ENCODE peak calls at places on chromosomes 13 and 19, in six cellular contexts. One of them, this sample, is unnamed.

GRCh38 chr13:51221674-51222509 is at the start of gene FAM124A:
- DNase-seq in transverse colon: peak; percentile 53
- DNase-seq in Peyer's patch: peak; percentile 61
- DNase-seq in Caco-2: no peak
- DNase-seq in A549: peak; percentile 11
- DNase-seq in AG04450: no peak
- DNase-seq in this sample: peak; percentile 21

GRCh38 chr13:110759710-110760109 is 46.2 kb downstream of the ING1 start:
- DNase-seq in Caco-2: no peak
- DNase-seq in A549: no peak
- DNase-seq in transverse colon: no peak
- DNase-seq in Peyer's patch: no peak
- DNase-seq in AG04450: no peak
- DNase-seq in this sample: no peak

GRCh38 chr13:49356224-49356623 is 87.6 kb downstream of the CAB39L start:
- DNase-seq in A549: no peak
- DNase-seq in transverse colon: no peak
- DNase-seq in Peyer's patch: no peak
- DNase-seq in AG04450: peak; percentile 73
- DNase-seq in Caco-2: no peak
- DNase-seq in this sample: no peak

GRCh38 chr13:19345158-19345557 is 163.5 kb upstream of the TUBA3C start:
- DNase-seq in transverse colon: no peak
- DNase-seq in Peyer's patch: no peak
- DNase-seq in A549: no peak
- DNase-seq in AG04450: no peak
- DNase-seq in Caco-2: no peak
- DNase-seq in this sample: no peak

GRCh38 chr13:48806522-48806921 is 152.8 kb downstream of the CYSLTR2 start:
- DNase-seq in Caco-2: no peak
- DNase-seq in transverse colon: no peak
- DNase-seq in Peyer's patch: no peak
- DNase-seq in A549: no peak
- DNase-seq in AG04450: no peak
- DNase-seq in this sample: no peak

GRCh38 chr19:35716735-35716984 is 1.1 kb upstream of the KMT2B start:
- DNase-seq in Peyer's patch: no peak
- DNase-seq in A549: no peak
- DNase-seq in AG04450: no peak
- DNase-seq in Caco-2: no peak
- DNase-seq in transverse colon: no peak
- DNase-seq in this sample: no peak

GRCh38 chr19:38070573-38070972 is 153.4 kb downstream of the DPF1 start:
- DNase-seq in A549: no peak
- DNase-seq in Peyer's patch: no peak
- DNase-seq in AG04450: peak; percentile 43
- DNase-seq in transverse colon: no peak
- DNase-seq in Caco-2: no peak
- DNase-seq in this sample: no peak

GRCh38 chr19:14840206-14840605 is 5.2 kb upstream of the OR7A5 start:
- DNase-seq in Caco-2: no peak
- DNase-seq in Peyer's patch: no peak
- DNase-seq in A549: no peak
- DNase-seq in AG04450: no peak
- DNase-seq in transverse colon: no peak
- DNase-seq in this sample: no peak

GRCh38 chr19:16542894-16543498 is 759 bp upstream of the CHERP start:
- DNase-seq in A549: no peak
- DNase-seq in AG04450: no peak
- DNase-seq in transverse colon: no peak
- DNase-seq in Peyer's patch: no peak
- DNase-seq in Caco-2: no peak
- DNase-seq in this sample: no peak

GRCh38 chr13:92355213-92355612 is 871.4 kb upstream of the GPC6 start:
- DNase-seq in Peyer's patch: no peak
- DNase-seq in transverse colon: peak; percentile 25
- DNase-seq in A549: no peak
- DNase-seq in AG04450: no peak
- DNase-seq in Caco-2: peak; percentile 41
- DNase-seq in this sample: no peak

GRCh38 chr13:98411617-98412310 is 165.1 kb downstream of the STK24 start:
- DNase-seq in Caco-2: peak; percentile 16
- DNase-seq in AG04450: no peak
- DNase-seq in Peyer's patch: no peak
- DNase-seq in A549: no peak
- DNase-seq in transverse colon: peak; percentile 20
- DNase-seq in this sample: no peak

GRCh38 chr13:34678154-34678553 is 263.9 kb upstream of the NBEA start:
- DNase-seq in AG04450: no peak
- DNase-seq in A549: peak; percentile 15
- DNase-seq in transverse colon: no peak
- DNase-seq in Caco-2: no peak
- DNase-seq in Peyer's patch: no peak
- DNase-seq in this sample: no peak

GRCh38 chr19:5775668-5776309 is 8.8 kb downstream of the PRR22 start:
- DNase-seq in Caco-2: no peak
- DNase-seq in Peyer's patch: no peak
- DNase-seq in A549: no peak
- DNase-seq in transverse colon: no peak
- DNase-seq in AG04450: no peak
- DNase-seq in this sample: no peak

GRCh38 chr19:1843646-1844394 is 4.5 kb downstream of the REXO1 start:
- DNase-seq in transverse colon: no peak
- DNase-seq in Peyer's patch: no peak
- DNase-seq in Caco-2: no peak
- DNase-seq in AG04450: no peak
- DNase-seq in A549: no peak
- DNase-seq in this sample: no peak

GRCh38 chr19:35143818-35144217 is 763 bp downstream of the FXYD7 start:
- DNase-seq in A549: no peak
- DNase-seq in Peyer's patch: no peak
- DNase-seq in Caco-2: no peak
- DNase-seq in transverse colon: no peak
- DNase-seq in AG04450: no peak
- DNase-seq in this sample: no peak

GRCh38 chr13:110444226-110444653 is 117.3 kb downstream of the RAB20 start:
- DNase-seq in A549: no peak
- DNase-seq in Peyer's patch: no peak
- DNase-seq in transverse colon: no peak
- DNase-seq in Caco-2: no peak
- DNase-seq in AG04450: no peak
- DNase-seq in this sample: no peak

GRCh38 chr19:30373593-30373992 is 1.4 kb downstream of the ZNF536 start:
- DNase-seq in A549: no peak
- DNase-seq in transverse colon: no peak
- DNase-seq in AG04450: no peak
- DNase-seq in Caco-2: no peak
- DNase-seq in Peyer's patch: no peak
- DNase-seq in this sample: no peak

GRCh38 chr13:28161370-28161769 is 23.0 kb downstream of the PAN3 start:
- DNase-seq in Peyer's patch: no peak
- DNase-seq in Caco-2: peak; percentile 75
- DNase-seq in transverse colon: peak; percentile 24
- DNase-seq in A549: no peak
- DNase-seq in AG04450: no peak
- DNase-seq in this sample: no peak

DNA sequence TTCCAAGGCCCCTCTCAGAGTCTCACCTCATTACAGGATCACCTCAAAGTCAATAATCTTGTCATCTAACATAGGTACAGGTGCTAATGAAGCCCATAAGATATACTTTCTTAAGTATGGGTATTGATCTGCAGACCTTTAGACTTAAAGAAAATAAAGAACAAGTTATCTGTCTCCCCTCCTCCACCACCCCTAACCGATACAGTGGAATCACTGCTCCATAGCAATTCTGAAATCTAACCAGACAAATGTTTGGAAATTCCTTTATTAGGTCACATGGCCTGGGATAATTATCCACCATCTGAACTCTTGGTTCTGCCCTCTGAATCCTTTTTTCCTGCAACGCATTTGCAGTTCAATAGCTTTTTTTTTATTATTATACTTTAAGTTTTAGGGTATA is 4.5 kb upstream of the ZNF470 start:
- DNase-seq in transverse colon: no peak
- DNase-seq in Peyer's patch: no peak
- DNase-seq in Caco-2: no peak
- DNase-seq in AG04450: no peak
- DNase-seq in A549: no peak
- DNase-seq in this sample: no peak
- H3K9me3 ChIP-seq in transverse colon: peaks cover 71% of the 10 kb centered on the region
- H3K9me3 ChIP-seq in Peyer's patch: peaks cover 74% of the 10 kb centered on the region
- H3K9me3 ChIP-seq in Caco-2: peaks cover 26% of the 10 kb centered on the region
- H3K9me3 ChIP-seq in AG04450: peaks cover 41% of the 10 kb centered on the region
- H3K9me3 ChIP-seq in A549: peaks cover 92% of the 10 kb centered on the region
- H3K9me3 ChIP-seq in this sample: peaks cover 29% of the 10 kb centered on the region

DNA sequence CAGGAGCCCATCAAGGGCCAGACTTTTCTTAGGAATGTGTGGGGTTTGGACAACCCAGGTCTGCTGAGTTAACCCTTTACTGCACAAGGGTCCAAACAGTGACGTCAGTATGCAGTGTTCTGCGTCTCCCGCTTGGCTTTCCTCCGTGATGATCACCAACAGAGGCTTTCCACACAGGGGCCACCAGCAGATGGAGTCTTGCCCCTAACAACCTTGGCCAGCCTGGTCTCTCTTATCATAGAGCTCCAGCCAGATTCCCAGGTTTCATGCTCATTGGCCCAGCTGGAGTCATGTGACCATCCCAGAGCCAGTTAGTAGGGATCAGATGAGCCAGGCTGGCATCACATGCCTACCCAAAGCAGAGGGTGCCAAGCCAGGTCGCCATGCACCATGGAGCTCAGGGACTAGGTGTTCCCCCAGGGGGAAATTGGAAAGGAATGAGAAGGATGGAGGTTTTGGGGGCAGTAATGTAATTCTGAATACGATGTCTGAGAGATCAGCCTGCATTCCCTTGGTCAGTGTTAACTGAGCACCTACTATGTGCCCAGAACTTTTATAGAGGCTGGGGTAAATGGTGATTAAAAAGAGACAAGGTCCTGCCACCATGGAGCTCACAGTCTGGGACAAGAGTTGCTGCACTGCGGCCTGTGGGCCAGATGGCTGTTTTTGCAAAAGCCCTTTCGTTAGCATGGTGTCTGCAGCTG is 61.2 kb downstream of the MYH14 start:
- DNase-seq in Caco-2: no peak
- DNase-seq in AG04450: no peak
- DNase-seq in A549: peak; percentile 43
- DNase-seq in transverse colon: no peak
- DNase-seq in Peyer's patch: no peak
- DNase-seq in this sample: no peak
- H3K9me3 ChIP-seq in Caco-2: no peaks in the 10 kb centered on the region
- H3K9me3 ChIP-seq in AG04450: peaks cover 17% of the 10 kb centered on the region
- H3K9me3 ChIP-seq in A549: no peaks in the 10 kb centered on the region
- H3K9me3 ChIP-seq in transverse colon: no peaks in the 10 kb centered on the region
- H3K9me3 ChIP-seq in Peyer's patch: no peaks in the 10 kb centered on the region
- H3K9me3 ChIP-seq in this sample: no peaks in the 10 kb centered on the region

GRCh38 chr19:12043752-12044422 is 8.4 kb upstream of the ZNF433 start:
- DNase-seq in Peyer's patch: no peak
- DNase-seq in AG04450: no peak
- DNase-seq in transverse colon: no peak
- DNase-seq in A549: no peak
- DNase-seq in Caco-2: no peak
- DNase-seq in this sample: no peak
- H3K9me3 ChIP-seq in Peyer's patch: peaks cover 26% of the 10 kb centered on the region
- H3K9me3 ChIP-seq in AG04450: peaks cover 56% of the 10 kb centered on the region
- H3K9me3 ChIP-seq in transverse colon: peaks cover 29% of the 10 kb centered on the region
- H3K9me3 ChIP-seq in A549: peaks cover 11% of the 10 kb centered on the region
- H3K9me3 ChIP-seq in Caco-2: peaks cover 18% of the 10 kb centered on the region
- H3K9me3 ChIP-seq in this sample: peaks cover 16% of the 10 kb centered on the region

DNA sequence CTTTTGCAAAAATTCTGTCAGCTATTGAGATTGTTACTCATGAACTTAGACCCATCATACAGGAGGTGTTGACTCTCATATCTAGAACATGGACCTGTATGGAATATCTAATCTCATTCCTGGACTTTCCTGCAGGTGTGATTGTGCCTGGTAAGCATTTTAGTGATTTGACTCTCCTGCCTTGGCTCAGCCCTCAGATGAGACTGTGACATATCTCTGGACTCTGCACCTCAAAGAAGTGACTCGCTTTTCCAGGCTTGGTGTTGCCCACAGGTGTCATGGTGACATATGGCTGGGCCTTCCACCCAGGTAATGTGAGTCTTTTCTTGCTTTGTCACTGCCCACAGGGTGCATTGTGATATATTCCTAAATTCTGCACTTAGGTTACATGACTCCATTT is 17.8 kb upstream of the ZNF726 start:
- DNase-seq in Caco-2: no peak
- DNase-seq in AG04450: no peak
- DNase-seq in Peyer's patch: no peak
- DNase-seq in transverse colon: no peak
- DNase-seq in A549: no peak
- DNase-seq in this sample: no peak
- H3K9me3 ChIP-seq in Caco-2: no peaks in the 10 kb centered on the region
- H3K9me3 ChIP-seq in AG04450: peaks cover 6% of the 10 kb centered on the region
- H3K9me3 ChIP-seq in Peyer's patch: no peaks in the 10 kb centered on the region
- H3K9me3 ChIP-seq in transverse colon: no peaks in the 10 kb centered on the region
- H3K9me3 ChIP-seq in A549: peaks cover 19% of the 10 kb centered on the region
- H3K9me3 ChIP-seq in this sample: no peaks in the 10 kb centered on the region

GRCh38 chr13:95075506-95075905 is 225.7 kb downstream of the ABCC4 start:
- DNase-seq in A549: no peak
- DNase-seq in Peyer's patch: no peak
- DNase-seq in Caco-2: no peak
- DNase-seq in AG04450: no peak
- DNase-seq in transverse colon: no peak
- DNase-seq in this sample: no peak
- H3K9me3 ChIP-seq in A549: no peaks in the 10 kb centered on the region
- H3K9me3 ChIP-seq in Peyer's patch: no peaks in the 10 kb centered on the region
- H3K9me3 ChIP-seq in Caco-2: no peaks in the 10 kb centered on the region
- H3K9me3 ChIP-seq in AG04450: no peaks in the 10 kb centered on the region
- H3K9me3 ChIP-seq in transverse colon: no peaks in the 10 kb centered on the region
- H3K9me3 ChIP-seq in this sample: no peaks in the 10 kb centered on the region

GRCh38 chr19:56577719-56578602 is 10.7 kb downstream of the ZNF470 start:
- DNase-seq in A549: no peak
- DNase-seq in AG04450: no peak
- DNase-seq in transverse colon: no peak
- DNase-seq in Caco-2: no peak
- DNase-seq in Peyer's patch: no peak
- DNase-seq in this sample: no peak

GRCh38 chr19:56573914-56574313 is 6.6 kb downstream of the ZNF470 start:
- DNase-seq in Peyer's patch: no peak
- DNase-seq in A549: no peak
- DNase-seq in AG04450: no peak
- DNase-seq in transverse colon: no peak
- DNase-seq in Caco-2: no peak
- DNase-seq in this sample: no peak
- H3K9me3 ChIP-seq in Peyer's patch: peaks cover 92% of the 10 kb centered on the region
- H3K9me3 ChIP-seq in A549: peaks cover 98% of the 10 kb centered on the region
- H3K9me3 ChIP-seq in AG04450: peaks cover 40% of the 10 kb centered on the region
- H3K9me3 ChIP-seq in transverse colon: peaks cover 94% of the 10 kb centered on the region
- H3K9me3 ChIP-seq in Caco-2: peaks cover 56% of the 10 kb centered on the region
- H3K9me3 ChIP-seq in this sample: peaks cover 58% of the 10 kb centered on the region

GRCh38 chr19:50047686-50048085 is 21.9 kb downstream of the ZNF473 start:
- DNase-seq in AG04450: no peak
- DNase-seq in Peyer's patch: no peak
- DNase-seq in transverse colon: no peak
- DNase-seq in Caco-2: no peak
- DNase-seq in A549: no peak
- DNase-seq in this sample: no peak
- H3K9me3 ChIP-seq in AG04450: peaks cover 80% of the 10 kb centered on the region
- H3K9me3 ChIP-seq in Peyer's patch: peaks cover 32% of the 10 kb centered on the region
- H3K9me3 ChIP-seq in transverse colon: peaks cover 16% of the 10 kb centered on the region
- H3K9me3 ChIP-seq in Caco-2: peaks cover 26% of the 10 kb centered on the region
- H3K9me3 ChIP-seq in A549: peaks cover 100% of the 10 kb centered on the region
- H3K9me3 ChIP-seq in this sample: peaks cover 6% of the 10 kb centered on the region

GRCh38 chr19:12318782-12319413 is 14.5 kb downstream of the ZNF563 start:
- DNase-seq in AG04450: no peak
- DNase-seq in transverse colon: no peak
- DNase-seq in Caco-2: no peak
- DNase-seq in Peyer's patch: no peak
- DNase-seq in A549: no peak
- DNase-seq in this sample: no peak
- H3K9me3 ChIP-seq in AG04450: peaks cover 48% of the 10 kb centered on the region
- H3K9me3 ChIP-seq in transverse colon: peaks cover 3% of the 10 kb centered on the region
- H3K9me3 ChIP-seq in Caco-2: peaks cover 12% of the 10 kb centered on the region
- H3K9me3 ChIP-seq in Peyer's patch: peaks cover 40% of the 10 kb centered on the region
- H3K9me3 ChIP-seq in A549: no peaks in the 10 kb centered on the region
- H3K9me3 ChIP-seq in this sample: peaks cover 10% of the 10 kb centered on the region

This sample was measured in T-helper 17 cell.